ENCODE peak calls at places on chromosomes 7 and 10, in six cellular contexts. C, G, L, Q, D and W are unnamed samples.

GRCh38 chr7:46565257-46565656 is 644.2 kb upstream of the IGFBP3 start:
- DNase-seq in C (no peak), G (no peak), L (no peak), D (no peak), Q (no peak), W (no peak)

GRCh38 chr10:117007080-117007479 is 2.1 kb upstream of the SHTN1 start:
- DNase-seq in C (no peak), D (no peak), Q (no peak), G (peak), L (peak), W (no peak)

GRCh38 chr7:130872756-130873448 is 138.9 kb upstream of the KLF14 start:
- DNase-seq in Q (no peak), G (peak), C (no peak), D (no peak), L (no peak), W (no peak)

GRCh38 chr10:26215923-26216576 is 524 bp upstream of the GAD2 start:
- DNase-seq in L (no peak), Q (peak), D (no peak), C (peak), G (no peak), W (peak)

GRCh38 chr7:69656890-69657289 is 58.6 kb downstream of the AUTS2 start:
- DNase-seq in Q (no peak), L (peak), C (no peak), D (no peak), G (no peak), W (no peak)

GRCh38 chr10:78685466-78686163 is 383.2 kb upstream of the ZMIZ1 start:
- DNase-seq in L (peak), C (no peak), G (peak), Q (no peak), D (no peak), W (no peak)

GRCh38 chr7:78226059-78226658 is 427.6 kb downstream of the PHTF2 start:
- DNase-seq in C (peak), L (peak), D (peak), G (peak), Q (peak), W (peak)

GRCh38 chr7:100584677-100585510 is 1.0 kb downstream of the LRCH4 start:
- DNase-seq in L (peak), D (no peak), Q (peak), C (peak), G (peak), W (peak)

GRCh38 chr10:91287276-91287675 is 66.8 kb downstream of the PCGF5 start:
- DNase-seq in Q (no peak), L (no peak), C (no peak), G (no peak), D (no peak), W (no peak)

GRCh38 chr7:139453673-139454321 is 29.7 kb downstream of the KLRG2 start:
- DNase-seq in G (no peak), L (no peak), C (no peak), Q (peak), D (no peak), W (no peak)

GRCh38 chr7:121624922-121625321 is 228.8 kb upstream of the FAM3C start:
- DNase-seq in C (no peak), L (no peak), Q (no peak), D (no peak), G (no peak), W (no peak)

GRCh38 chr10:24383681-24384106 is 174.8 kb downstream of the KIAA1217 start:
- DNase-seq in D (peak), G (peak), Q (peak), L (peak), C (peak), W (no peak)

GRCh38 chr10:60390224-60390626 is 550 bp upstream of the ANK3 start:
- DNase-seq in L (peak), D (no peak), G (peak), Q (no peak), C (no peak), W (no peak)

GRCh38 chr7:66315192-66315591 is 110.1 kb downstream of the TPST1 start:
- DNase-seq in D (no peak), C (no peak), Q (no peak), G (no peak), L (peak), W (no peak)

GRCh38 chr10:49139866-49140195 is 6.0 kb upstream of the FAM170B start:
- DNase-seq in L (peak), Q (peak), C (no peak), G (peak), D (no peak), W (no peak)

GRCh38 chr10:61903184-61903990 is 1.9 kb downstream of the ARID5B start:
- DNase-seq in C (peak), L (peak), G (peak), Q (peak), D (no peak), W (peak)

GRCh38 chr10:70493660-70494234 is 15.2 kb downstream of the PALD1 start:
- DNase-seq in Q (no peak), D (no peak), C (peak), G (no peak), L (no peak), W (no peak)

GRCh38 chr10:46539596-46540411 is 16.7 kb downstream of the GPRIN2 start:
- DNase-seq in G (peak), Q (peak), C (no peak), D (no peak), L (peak), W (no peak)

GRCh38 chr10:22701132-22701851 is 13.1 kb downstream of the PIP4K2A start:
- DNase-seq in D (no peak), Q (no peak), L (no peak), C (no peak), G (no peak), W (no peak)

GRCh38 chr10:22702348-22702747 is 12.0 kb downstream of the PIP4K2A start:
- DNase-seq in Q (no peak), C (no peak), L (peak), G (peak), D (no peak), W (no peak)

GRCh38 chr10:22699976-22700375 is 14.4 kb downstream of the PIP4K2A start:
- DNase-seq in L (no peak), C (no peak), Q (no peak), G (no peak), D (no peak), W (no peak)

GRCh38 chr10:22697799-22698198 is 16.6 kb downstream of the PIP4K2A start:
- DNase-seq in L (no peak), Q (no peak), C (no peak), D (no peak), G (no peak), W (no peak)

GRCh38 chr10:22700489-22700888 is 13.9 kb downstream of the PIP4K2A start:
- DNase-seq in G (no peak), C (no peak), D (no peak), Q (no peak), L (no peak), W (no peak)
- H3K9ac ChIP-seq in G (no peak), C (no peak), D (no peak), Q (no peak), L (no peak), W (no peak)

GRCh38 chr10:11776080-11776479 is 33.9 kb downstream of the ECHDC3 start:
- DNase-seq in C (no peak), L (no peak), Q (peak), G (peak), D (no peak), W (no peak)
- H3K14ac ChIP-seq in C (no peak), L (no peak), Q (no peak), G (no peak), D (no peak), W (no peak)

GRCh38 chr10:64041989-64042490 is 520.8 kb downstream of the REEP3 start:
- DNase-seq in Q (no peak), D (no peak), C (no peak), L (no peak), G (no peak), W (no peak)
- H3K4ac ChIP-seq in Q (no peak), D (peak), C (no peak), L (no peak), G (no peak), W (no peak)

DNA sequence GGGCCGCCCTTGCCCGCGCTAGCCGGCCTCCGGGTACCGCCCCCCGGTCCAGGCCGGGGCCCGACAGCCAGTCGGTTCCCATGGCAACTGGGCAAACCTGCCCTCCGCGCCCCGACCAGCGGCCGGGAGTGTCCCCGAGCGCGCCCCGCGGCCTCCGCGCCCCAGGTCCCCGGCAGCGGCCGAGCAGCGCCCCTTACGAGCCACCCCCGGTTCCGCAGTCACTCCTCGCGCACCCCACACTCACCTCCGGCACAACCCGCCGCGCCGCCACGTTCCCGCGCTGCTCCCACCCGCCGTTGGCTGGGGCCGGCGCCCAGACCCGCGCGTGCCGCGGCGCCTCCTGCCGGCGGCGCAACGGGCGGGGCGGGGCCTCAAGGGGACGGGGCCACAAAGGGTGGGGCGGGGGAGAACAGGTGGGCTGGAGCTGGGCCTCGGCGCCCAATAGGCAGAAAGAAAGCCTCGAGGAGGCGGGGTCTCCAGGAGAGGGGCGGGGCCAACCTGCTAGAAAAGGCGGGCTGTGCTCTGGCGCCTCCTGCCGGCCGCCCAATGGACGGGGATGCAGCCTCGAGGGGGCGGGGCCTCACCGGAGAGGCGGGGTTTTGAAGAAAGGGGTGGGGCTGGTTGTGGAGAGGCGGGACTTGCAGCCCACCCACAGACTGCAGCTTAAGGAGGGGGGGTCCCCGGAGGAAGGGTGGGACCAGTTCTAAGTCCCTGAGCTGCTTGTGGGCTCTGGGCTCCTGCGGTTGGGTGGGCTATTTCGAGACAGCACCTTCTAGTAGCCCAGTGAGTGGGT is at the start of gene RADIL:
- DNase-seq in D (peak), Q (peak), C (peak), G (peak), L (peak), W (peak)
- H3K9ac ChIP-seq in D (no peak), Q (peak), C (peak), G (no peak), L (peak), W (peak)

GRCh38 chr10:50512214-50512595 is 111.6 kb downstream of the SGMS1 start:
- DNase-seq in L (no peak), G (peak), D (no peak), C (no peak), Q (no peak), W (no peak)
- H3K14ac ChIP-seq in L (no peak), G (peak), D (no peak), C (no peak), Q (no peak), W (no peak)